ENCODE peak calls at places on chromosomes 2 and 18, in four cellular contexts. D is GM12892, W is NCI-H1105 treated with DMSO at 0.1 percent for 48 hours, V is A549. P is an unnamed sample.

GRCh38 chr2:230008708-230009066 is 60.0 kb downstream of the SLC16A14 start:
- DNase-seq in V (no peak), W (no peak), D (no peak), P (peak)

GRCh38 chr2:191165190-191165643 is 14.4 kb upstream of the STAT4 start:
- DNase-seq in W (peak), V (peak), D (no peak), P (peak)

GRCh38 chr18:74064510-74064909 is 83.1 kb downstream of the FBXO15 start:
- DNase-seq in V (no peak), W (no peak), D (no peak), P (no peak)

GRCh38 chr2:20291106-20291564 is 59.5 kb downstream of the PUM2 start:
- DNase-seq in W (peak), D (no peak), V (peak), P (peak)

GRCh38 chr2:215383652-215384279 is 52.1 kb downstream of the FN1 start:
- DNase-seq in V (no peak), W (no peak), D (no peak), P (no peak)

GRCh38 chr2:134118279-134119116 is 135.4 kb upstream of the MGAT5 start:
- DNase-seq in W (peak), V (peak), D (peak), P (peak)

GRCh38 chr2:104857262-104858221 is 3.6 kb downstream of the POU3F3 start:
- DNase-seq in D (no peak), V (no peak), W (no peak), P (no peak)

GRCh38 chr2:1743396-1744150 is 742 bp downstream of the PXDN start:
- DNase-seq in W (no peak), D (no peak), V (no peak), P (peak)

GRCh38 chr18:13247506-13247905 is 28.9 kb downstream of the LDLRAD4 start:
- DNase-seq in W (no peak), V (no peak), D (no peak), P (no peak)

GRCh38 chr2:17401096-17401495 is 117.1 kb downstream of the RAD51AP2 start:
- DNase-seq in V (no peak), D (no peak), W (no peak), P (no peak)

GRCh38 chr2:10382313-10383061 is 65.6 kb downstream of the ODC1 start:
- DNase-seq in V (no peak), D (no peak), W (no peak), P (no peak)

GRCh38 chr18:63700501-63700900 is 2.3 kb upstream of the SERPINB11 start:
- DNase-seq in W (no peak), D (no peak), V (no peak), P (no peak)

P was measured in NCI-H1436.